ENCODE peak calls at places on chromosomes 13 and 19, in four cellular contexts. H, K, M and C are unnamed samples. For H3K4me1, the result is how much of the 10 kb centered on the place peaks cover.

GRCh38 chr13:82829040-82829439 is 1053.2 kb downstream of the SLITRK1 start:
- DNase-seq in M (no peak), H (no peak), K (no peak), C (no peak)

GRCh38 chr13:86402500-86402899 is 603.3 kb upstream of the SLITRK6 start:
- DNase-seq in K (no peak), M (no peak), H (no peak), C (no peak)

GRCh38 chr19:33048806-33049676 is 15.6 kb downstream of the RHPN2 start:
- DNase-seq in K (no peak), H (peak), M (no peak), C (peak)

GRCh38 chr13:106143392-106143791 is 392.1 kb downstream of the EFNB2 start:
- DNase-seq in H (peak), M (no peak), K (no peak), C (no peak)

GRCh38 chr19:56617531-56617930 is 22.4 kb downstream of the ZNF71 start:
- DNase-seq in K (no peak), H (no peak), M (no peak), C (no peak)

GRCh38 chr13:51793570-51794273 is 10.2 kb downstream of the DHRS12 start:
- DNase-seq in H (peak), M (no peak), K (no peak), C (peak)

GRCh38 chr13:112968910-112969691 is at the start of gene MCF2L:
- DNase-seq in M (peak), H (peak), K (no peak), C (peak)

GRCh38 chr19:17402982-17403855 is 2.2 kb downstream of the BST2 start:
- DNase-seq in H (no peak), K (no peak), M (no peak), C (peak)

GRCh38 chr19:50906217-50906616 is 5.0 kb downstream of the KLK4 start:
- DNase-seq in M (no peak), K (no peak), H (no peak), C (peak)

GRCh38 chr19:42092350-42092749 is 16.4 kb downstream of the ZNF574 start:
- DNase-seq in K (no peak), M (no peak), H (no peak), C (peak)

GRCh38 chr19:41695745-41696144 is 7.7 kb upstream of the CEACAM7 start:
- DNase-seq in M (no peak), H (no peak), K (no peak), C (no peak)

GRCh38 chr13:40381935-40382764 is 284.3 kb downstream of the FOXO1 start:
- DNase-seq in M (peak), H (no peak), K (no peak), C (no peak)

GRCh38 chr13:114222461-114222968 is 12.2 kb upstream of the CDC16 start:
- DNase-seq in H (peak), K (peak), M (no peak), C (no peak)

GRCh38 chr19:2494084-2494446 is 18.1 kb downstream of the GADD45B start:
- DNase-seq in K (no peak), H (peak), M (no peak), C (peak)

GRCh38 chr13:96958286-96958891 is 35.9 kb downstream of the OXGR1 start:
- DNase-seq in H (peak), K (no peak), M (no peak), C (no peak)

GRCh38 chr19:5103061-5103701 is 134.3 kb downstream of the KDM4B start:
- DNase-seq in K (peak), M (peak), H (peak), C (peak)

GRCh38 chr13:87982436-87982835 is 311.3 kb downstream of the SLITRK5 start:
- DNase-seq in M (no peak), H (no peak), K (no peak), C (no peak)

GRCh38 chr19:2429917-2430570 is 2.7 kb upstream of the TIMM13 start:
- DNase-seq in K (no peak), M (no peak), H (no peak), C (no peak)

GRCh38 chr13:112748947-112749346 is 59.1 kb downstream of the ATP11A start:
- DNase-seq in M (no peak), H (no peak), K (peak), C (peak)

GRCh38 chr19:6352381-6353165 is 8.8 kb upstream of the CLPP start:
- DNase-seq in H (no peak), M (no peak), K (no peak), C (no peak)

GRCh38 chr19:28618504-28618903 is 594.4 kb downstream of the UQCRFS1 start:
- DNase-seq in M (no peak), H (no peak), K (no peak), C (no peak)

GRCh38 chr13:36124236-36124822 is 6.9 kb downstream of the DCLK1 start:
- DNase-seq in H (peak), M (peak), K (peak), C (peak)

GRCh38 chr19:36687214-36688056 is at the start of gene ZNF567:
- DNase-seq in K (peak), M (peak), H (peak), C (peak)

GRCh38 chr19:35347171-35347929 is at the start of gene FFAR1:
- DNase-seq in M (no peak), K (peak), H (no peak), C (no peak)

GRCh38 chr13:29905845-29906244 is 55.4 kb upstream of the UBL3 start:
- DNase-seq in K (peak), M (no peak), H (peak), C (no peak)

GRCh38 chr19:29308977-29309520 is 96.1 kb upstream of the UQCRFS1 start:
- DNase-seq in K (no peak), H (no peak), M (no peak), C (no peak)

GRCh38 chr13:113916330-113916815 is 52.5 kb upstream of the GAS6 start:
- DNase-seq in M (no peak), K (no peak), H (peak), C (no peak)

GRCh38 chr13:28741080-28741479 is 22.3 kb upstream of the SLC46A3 start:
- DNase-seq in K (no peak), M (no peak), H (peak), C (no peak)

GRCh38 chr13:49183672-49184315 is 36.3 kb upstream of the MLNR start:
- DNase-seq in K (no peak), M (no peak), H (peak), C (no peak)

GRCh38 chr19:38844093-38844686 is 5.6 kb downstream of the HNRNPL start:
- DNase-seq in H (no peak), K (peak), M (no peak), C (no peak)

GRCh38 chr13:77779461-77780272 is 82.2 kb downstream of the SLAIN1 start:
- DNase-seq in K (peak), M (peak), H (peak), C (no peak)

GRCh38 chr19:30092721-30093569 is 150.9 kb downstream of the URI1 start:
- DNase-seq in K (peak), M (no peak), H (no peak), C (peak)

GRCh38 chr19:13574933-13575332 is 68.7 kb upstream of the CACNA1A start:
- DNase-seq in M (no peak), H (peak), K (no peak), C (peak)

GRCh38 chr19:55115446-55116065 is 1.9 kb downstream of the PPP1R12C start:
- DNase-seq in H (peak), K (no peak), M (peak), C (peak)

GRCh38 chr19:18543814-18544475 is 572 bp upstream of the FKBP8 start:
- DNase-seq in K (peak), M (peak), H (peak), C (peak)

GRCh38 chr13:113328851-113329250 is 31.8 kb downstream of the LAMP1 start:
- DNase-seq in H (no peak), M (no peak), K (peak), C (peak)

GRCh38 chr19:48290341-48290922 is 20.6 kb downstream of the ZNF114 start:
- DNase-seq in K (peak), M (no peak), H (peak), C (peak)
- H3K4me3 ChIP-seq in K (no peak), M (no peak), H (peak), C (peak)

GRCh38 chr19:46925548-46925950 is 64.8 kb downstream of the ARHGAP35 start:
- DNase-seq in M (no peak), K (no peak), H (no peak), C (no peak)
- H3K4me1 ChIP-seq in M (half or more), K (under half), H (under half), C (under half)

DNA sequence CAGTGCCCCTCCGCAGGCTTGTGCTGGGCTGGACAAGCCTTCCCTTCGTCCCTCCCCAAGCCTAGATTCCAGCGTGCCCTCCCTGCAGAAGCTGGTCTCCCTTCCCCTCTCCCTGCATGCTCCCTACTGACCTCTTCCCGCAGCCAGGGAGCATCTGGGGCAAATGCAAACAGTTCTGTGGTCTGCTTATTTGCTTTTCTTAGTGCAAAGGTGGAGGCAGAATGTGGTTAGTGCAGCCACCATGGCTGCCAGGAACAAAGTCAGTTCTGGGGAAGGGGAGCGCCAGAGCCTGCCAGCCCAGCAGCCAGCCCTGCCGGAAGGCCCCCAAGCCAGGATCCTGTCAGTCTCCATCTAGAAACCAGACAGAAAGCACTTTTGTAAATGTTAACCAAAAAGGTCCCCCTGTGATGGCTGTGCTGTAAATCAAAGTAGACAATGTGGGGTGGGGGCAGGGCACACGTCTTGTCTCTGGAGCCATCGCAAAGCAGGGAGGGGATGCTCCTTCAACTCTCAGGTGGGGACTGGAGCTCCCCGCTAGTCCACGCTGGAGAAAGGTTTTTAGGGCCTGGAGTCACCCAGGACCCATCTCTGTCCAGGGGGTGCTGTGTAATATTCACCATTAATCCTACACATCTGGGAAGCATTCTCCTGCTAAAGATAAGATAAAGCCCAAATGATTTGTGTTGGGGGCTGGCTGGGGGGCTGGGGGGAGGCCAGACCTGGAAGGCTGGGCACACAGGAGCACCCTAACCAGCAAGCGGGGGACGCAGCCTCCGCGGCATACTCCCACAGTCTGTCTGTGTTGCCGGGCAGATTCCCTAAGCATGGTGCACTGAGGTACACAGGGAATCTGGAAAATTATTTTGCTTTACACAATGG is 30.9 kb downstream of the SERP2 start:
- DNase-seq in H (no peak), K (no peak), M (no peak), C (no peak)
- H3K27ac ChIP-seq in H (no peak), K (no peak), M (no peak), C (no peak)

GRCh38 chr13:26050568-26051230 is 1.1 kb downstream of the SHISA2 start:
- DNase-seq in M (no peak), H (no peak), K (no peak), C (peak)
- H3K4me3 ChIP-seq in M (no peak), H (no peak), K (no peak), C (peak)

DNA sequence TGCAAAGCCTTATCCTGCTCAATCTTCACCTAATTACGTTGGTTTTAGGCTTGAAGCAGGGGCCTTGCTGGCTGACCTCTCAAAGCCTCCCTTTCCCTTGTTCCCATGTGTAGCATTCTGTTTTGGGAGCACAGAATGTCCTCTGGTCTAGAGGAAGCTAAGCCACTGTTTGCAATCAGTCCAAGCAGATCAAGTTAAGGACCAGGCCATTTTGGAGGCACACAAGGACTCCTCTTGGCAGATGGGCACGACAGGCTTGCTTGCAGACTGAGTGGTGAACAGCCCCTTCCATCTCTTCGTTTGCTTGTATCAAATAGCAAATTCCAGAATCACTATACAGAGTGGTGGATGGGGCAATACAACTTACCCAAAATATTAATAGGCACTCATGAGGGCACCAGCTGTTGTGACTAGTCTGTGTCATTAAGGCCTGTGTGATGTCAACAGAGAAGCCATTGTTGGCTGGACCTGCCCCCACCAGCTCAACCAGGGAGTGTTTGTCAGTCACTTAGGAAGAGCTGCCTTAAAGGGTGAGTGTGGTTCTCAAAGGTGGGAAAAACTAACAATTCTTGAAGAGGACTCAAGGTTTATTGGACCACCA is 215.5 kb upstream of the SERP2 start:
- DNase-seq in K (no peak), H (no peak), M (no peak), C (no peak)
- H3K4me1 ChIP-seq in K (under half), H (under half), M (under half), C (under half)